ENCODE peak calls at places on chromosome X, in four cellular contexts. I is fibroblast of lung, E is HuH-7, Q is RPMI7951. V is an unnamed sample.

GRCh38 chrX:112613039-112613438 is 66.7 kb downstream of the LHFPL1 start:
- DNase-seq in I (no peak), Q (no peak), E (no peak), V (no peak)

GRCh38 chrX:118637997-118638396 is 89.4 kb upstream of the IL13RA1 start:
- DNase-seq in Q (peak; percentile 0), I (peak; percentile 9), E (peak; percentile 13), V (no peak)

GRCh38 chrX:140431521-140431920 is 73.3 kb downstream of the SOX3 start:
- DNase-seq in I (peak; percentile 6), Q (peak; percentile 24), E (no peak), V (no peak)

GRCh38 chrX:8244301-8244700 is 73.2 kb upstream of the VCX2 start:
- DNase-seq in Q (no peak), I (no peak), E (no peak), V (peak; percentile 23)

GRCh38 chrX:55767100-55767499 is 49.6 kb downstream of the RRAGB start:
- DNase-seq in Q (peak; percentile 22), E (no peak), I (peak; percentile 22), V (no peak)

GRCh38 chrX:11129546-11129945 is 18.4 kb downstream of the HCCS start:
- DNase-seq in E (no peak), I (no peak), Q (no peak), V (no peak)

GRCh38 chrX:149541521-149542047 is 772 bp downstream of the EOLA1 start:
- DNase-seq in Q (no peak), E (no peak), I (no peak), V (no peak)

GRCh38 chrX:18898517-18898916 is 85.4 kb downstream of the PHKA2 start:
- DNase-seq in I (no peak), Q (no peak), E (no peak), V (no peak)

GRCh38 chrX:46904626-46905025 is 7.6 kb upstream of the JADE3 start:
- DNase-seq in E (no peak), I (no peak), Q (no peak), V (no peak)

GRCh38 chrX:52420824-52421443 is 52.1 kb downstream of the XAGE2 start:
- DNase-seq in E (no peak), I (peak; percentile 81), Q (no peak), V (no peak)

GRCh38 chrX:9952313-9952712 is 14.8 kb upstream of the CLDN34 start:
- DNase-seq in E (no peak), I (no peak), Q (no peak), V (no peak)

GRCh38 chrX:72676465-72676864 is 37.6 kb downstream of the PHKA1 start:
- DNase-seq in E (no peak), I (no peak), Q (no peak), V (no peak)

GRCh38 chrX:40154229-40154852 is 56.6 kb upstream of the BCOR start:
- DNase-seq in E (peak; percentile 48), I (peak; percentile 53), Q (peak; percentile 75), V (no peak)

GRCh38 chrX:151789179-151789800 is 54.7 kb downstream of the CNGA2 start:
- DNase-seq in I (peak; percentile 52), E (no peak), Q (peak; percentile 87), V (no peak)

GRCh38 chrX:17592117-17592516 is 145.2 kb upstream of the SCML1 start:
- DNase-seq in Q (peak; percentile 51), E (no peak), I (no peak), V (no peak)

GRCh38 chrX:77875372-77875771 is 19.9 kb downstream of the MAGT1 start:
- DNase-seq in I (no peak), Q (no peak), E (no peak), V (no peak)

GRCh38 chrX:153614818-153615217 is 15.9 kb upstream of the CCNQ start:
- DNase-seq in Q (no peak), E (no peak), I (no peak), V (no peak)

GRCh38 chrX:123959281-123960063 is 2.0 kb upstream of the STAG2 start:
- DNase-seq in I (peak; percentile 43), E (no peak), Q (peak; percentile 45), V (peak; percentile 34)

GRCh38 chrX:30308263-30309138 is 689 bp downstream of the NR0B1 start:
- DNase-seq in Q (peak; percentile 27), E (no peak), I (peak; percentile 13), V (no peak)

GRCh38 chrX:31266172-31267076 is 194.6 kb upstream of the FTHL17 start:
- DNase-seq in Q (peak; percentile 22), I (no peak), E (peak; percentile 47), V (no peak)

GRCh38 chrX:57655065-57655464 is 25.0 kb downstream of the NLRP2B start:
- DNase-seq in I (no peak), E (no peak), Q (no peak), V (no peak)

GRCh38 chrX:123830309-123830708 is 29.5 kb upstream of the XIAP start:
- DNase-seq in Q (peak; percentile 61), I (no peak), E (peak; percentile 28), V (no peak)

GRCh38 chrX:84078991-84079390 is 109.0 kb downstream of the RPS6KA6 start:
- DNase-seq in E (no peak), I (no peak), Q (no peak), V (no peak)

GRCh38 chrX:121975666-121976065 is 928.3 kb downstream of the GLUD2 start:
- DNase-seq in Q (peak; percentile 55), E (no peak), I (no peak), V (no peak)

GRCh38 chrX:130228871-130229270 is 39.8 kb downstream of the ZNF280C start:
- DNase-seq in Q (no peak), E (no peak), I (no peak), V (no peak)

GRCh38 chrX:27918799-27919198 is 62.5 kb downstream of the DCAF8L1 start:
- DNase-seq in I (peak; percentile 55), Q (no peak), E (no peak), V (no peak)

GRCh38 chrX:78313526-78313925 is 13.9 kb downstream of the CYSLTR1 start:
- DNase-seq in E (no peak), I (no peak), Q (no peak), V (no peak)

GRCh38 chrX:102517331-102517730 is 792 bp upstream of the TMSB15A start:
- DNase-seq in E (no peak), I (peak; percentile 46), Q (peak; percentile 32), V (peak; percentile 12)

GRCh38 chrX:102723456-102723855 is 2.9 kb downstream of the GPRASP3 start:
- DNase-seq in E (no peak), I (no peak), Q (no peak), V (no peak)

GRCh38 chrX:12954376-12954775 is 20.5 kb upstream of the TMSB4X start:
- DNase-seq in Q (no peak), I (no peak), E (no peak), V (no peak)

GRCh38 chrX:154779261-154779660 is 16.6 kb downstream of the DKC1 start:
- DNase-seq in Q (no peak), I (peak; percentile 46), E (no peak), V (no peak)

GRCh38 chrX:147376601-147377387 is 534.9 kb upstream of the FMR1 start:
- DNase-seq in I (no peak), E (no peak), Q (no peak), V (no peak)

GRCh38 chrX:38917954-38918353 is 116.7 kb downstream of the MID1IP1 start:
- DNase-seq in I (no peak), Q (no peak), E (no peak), V (no peak)

GRCh38 chrX:15530318-15530717 is 29.7 kb downstream of the BMX start:
- DNase-seq in E (no peak), I (no peak), Q (no peak), V (no peak)

GRCh38 chrX:153635788-153636668 is 11.0 kb upstream of the DUSP9 start:
- DNase-seq in Q (peak; percentile 1), I (no peak), E (peak; percentile 85), V (no peak)